ENCODE peak calls at places on chromosomes 16 and 17, in eight cellular contexts. C is K562, X is HL-60, F is GM12878, W is HCT116, R is HepG2, P is GM23338, E is Panc1. G is an unnamed sample.

GRCh38 chr16:47774661-47775060 is 313.5 kb downstream of the PHKB start:
- DNase-seq in C (no peak), X (no peak), F (no peak), W (no peak), R (peak; percentile 67), P (peak; percentile 55), E (no peak), G (no peak)

GRCh38 chr16:22668318-22668717 is 145.6 kb upstream of the HS3ST2 start:
- DNase-seq in C (no peak), X (no peak), F (no peak), W (no peak), R (no peak), P (no peak), E (no peak), G (no peak)

GRCh38 chr17:47197821-47198220 is 8.7 kb upstream of the CDC27 start:
- DNase-seq in C (no peak), X (no peak), F (no peak), W (no peak), R (no peak), P (no peak), E (no peak), G (no peak)

GRCh38 chr17:39261286-39261685 is 35.5 kb upstream of the STAC2 start:
- DNase-seq in C (peak; percentile 76), X (peak; percentile 27), F (no peak), W (no peak), R (no peak), P (peak; percentile 84), E (no peak), G (no peak)

GRCh38 chr16:4733747-4734062 is 366 bp downstream of the ANKS3 start:
- DNase-seq in C (no peak), X (no peak), F (no peak), W (no peak), R (no peak), P (no peak), E (no peak), G (peak; percentile 61)

GRCh38 chr16:880471-881171 is 80.1 kb upstream of the GNG13 start:
- DNase-seq in C (no peak), X (no peak), F (no peak), W (no peak), R (no peak), P (no peak), E (no peak), G (no peak)

GRCh38 chr17:40319651-40320550 is 10.9 kb downstream of the RARA start:
- DNase-seq in C (no peak), X (peak; percentile 52), F (no peak), W (no peak), R (no peak), P (no peak), E (no peak), G (peak; percentile 17)

GRCh38 chr17:7650509-7651096 is at the start of gene ATP1B2:
- DNase-seq in C (peak; percentile 94), X (no peak), F (no peak), W (no peak), R (peak; percentile 67), P (peak; percentile 99), E (no peak), G (peak; percentile 95)

GRCh38 chr17:79237448-79238053 is 162.9 kb downstream of the ENGASE start:
- DNase-seq in C (no peak), X (no peak), F (no peak), W (no peak), R (no peak), P (no peak), E (no peak), G (no peak)

GRCh38 chr16:85832578-85833539 is 33.4 kb downstream of the COX4I1 start:
- DNase-seq in C (no peak), X (peak; percentile 11), F (no peak), W (no peak), R (no peak), P (no peak), E (no peak), G (no peak)

GRCh38 chr17:81306491-81306890 is 11.4 kb upstream of the SLC38A10 start:
- DNase-seq in C (no peak), X (no peak), F (no peak), W (no peak), R (no peak), P (no peak), E (no peak), G (no peak)

GRCh38 chr17:74259667-74260524 is 14.1 kb upstream of the DNAI2 start:
- DNase-seq in C (no peak), X (no peak), F (no peak), W (no peak), R (no peak), P (peak; percentile 45), E (no peak), G (peak; percentile 56)

GRCh38 chr16:4501071-4501478 is 24.9 kb downstream of the HMOX2 start:
- DNase-seq in C (no peak), X (no peak), F (no peak), W (no peak), R (peak; percentile 41), P (no peak), E (no peak), G (no peak)

GRCh38 chr16:70738083-70738977 is 52.5 kb upstream of the MTSS2 start:
- DNase-seq in C (peak; percentile 77), X (peak; percentile 77), F (no peak), W (no peak), R (peak; percentile 79), P (peak; percentile 81), E (no peak), G (peak; percentile 81)

GRCh38 chr17:8053600-8053999 is 14.7 kb downstream of the ALOX15B start:
- DNase-seq in C (no peak), X (no peak), F (no peak), W (no peak), R (no peak), P (no peak), E (no peak), G (no peak)

GRCh38 chr17:63950940-63951907 is 19.1 kb upstream of the CD79B start:
- DNase-seq in C (peak; percentile 45), X (peak; percentile 4), F (no peak), W (peak; percentile 58), R (peak; percentile 62), P (peak; percentile 74), E (peak; percentile 8), G (no peak)

GRCh38 chr17:81057079-81057730 is 22.3 kb downstream of the BAIAP2 start:
- DNase-seq in C (peak; percentile 90), X (no peak), F (no peak), W (no peak), R (no peak), P (no peak), E (no peak), G (peak; percentile 84)

GRCh38 chr17:30210366-30210765 is 25.1 kb downstream of the SLC6A4 start:
- DNase-seq in C (no peak), X (no peak), F (no peak), W (no peak), R (no peak), P (no peak), E (no peak), G (no peak)

GRCh38 chr16:12219992-12220391 is 243.5 kb downstream of the SNX29 start:
- DNase-seq in C (no peak), X (no peak), F (no peak), W (no peak), R (no peak), P (no peak), E (no peak), G (no peak)

GRCh38 chr17:58823051-58823525 is 67.4 kb downstream of the PPM1E start:
- DNase-seq in C (no peak), X (no peak), F (no peak), W (no peak), R (no peak), P (no peak), E (no peak), G (no peak)

GRCh38 chr17:58818654-58819053 is 63.0 kb downstream of the PPM1E start:
- DNase-seq in C (no peak), X (no peak), F (no peak), W (no peak), R (no peak), P (no peak), E (no peak), G (no peak)

GRCh38 chr17:58822148-58823050 is 66.7 kb downstream of the PPM1E start:
- DNase-seq in C (no peak), X (no peak), F (no peak), W (no peak), R (no peak), P (no peak), E (no peak), G (peak; percentile 40)
- TF ChIP-seq REST in C (no peak), X (no peak), F (no peak), W (no peak), R (no peak), P (no peak), E (no peak), G (no peak)

DNA sequence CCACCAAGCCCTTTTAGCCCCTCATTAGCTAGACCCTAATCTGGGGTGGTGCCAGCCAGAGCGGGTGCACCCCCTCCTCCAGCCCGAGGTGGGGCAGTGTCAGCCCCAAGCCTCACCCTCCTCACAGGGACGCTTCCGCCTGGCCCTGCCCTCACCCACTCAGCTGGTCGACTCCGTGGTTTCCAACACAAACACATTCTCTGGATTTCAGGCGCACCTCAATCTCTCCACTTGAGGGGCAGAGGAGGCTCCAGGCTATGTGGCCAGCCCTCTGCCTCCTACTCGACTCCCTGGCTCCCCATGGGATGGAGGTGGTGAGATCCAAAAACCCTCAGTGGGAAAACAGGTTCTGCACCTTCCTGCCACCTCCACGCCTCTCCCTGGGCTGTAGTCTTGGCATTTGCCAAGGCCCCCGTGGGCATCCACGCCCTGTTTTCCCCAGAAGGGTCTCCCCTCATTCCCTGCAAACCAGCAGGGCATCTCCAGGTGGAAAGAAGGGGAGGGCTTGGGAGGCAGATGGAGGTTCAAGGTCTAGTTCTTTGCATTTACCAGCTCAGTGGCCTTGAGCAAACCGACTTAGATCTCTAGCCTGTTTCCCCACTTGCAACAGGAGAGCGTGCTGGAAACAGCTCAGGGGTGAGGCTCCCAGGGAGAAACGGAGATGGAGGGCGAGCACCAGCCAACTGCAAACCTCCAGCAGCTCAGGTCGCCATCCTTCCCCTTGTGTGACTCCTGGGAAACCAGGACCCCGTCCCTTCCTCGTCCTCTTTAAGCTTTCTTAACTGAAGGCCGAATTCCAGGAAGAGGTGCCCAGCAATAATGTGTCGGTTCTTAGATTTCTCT is 1.7 kb downstream of the EMP2 start:
- DNase-seq in C (no peak), X (no peak), F (no peak), W (no peak), R (peak; percentile 74), P (no peak), E (no peak), G (no peak)
- TF ChIP-seq POLR2AphosphoS5 in C (no peak), X (no peak), F (no peak), W (no peak), R (peak; percentile 60), P (no peak), E (no peak), G (no peak)

GRCh38 chr16:3400779-3401688 is at the start of the genes ZNF174 and ZSCAN32:
- DNase-seq in C (peak; percentile 98), X (peak; percentile 100), F (peak; percentile 99), W (peak; percentile 97), R (peak; percentile 98), P (peak; percentile 99), E (peak; percentile 99), G (peak; percentile 100)

GRCh38 chr16:3400446-3400778 is 392 bp downstream of the ZSCAN32 start:
- DNase-seq in C (no peak), X (no peak), F (no peak), W (no peak), R (no peak), P (no peak), E (no peak), G (no peak)

GRCh38 chr16:3401719-3402397 is 843 bp downstream of the ZNF174 start:
- DNase-seq in C (peak; percentile 51), X (peak; percentile 3), F (no peak), W (no peak), R (peak; percentile 18), P (peak; percentile 51), E (no peak), G (peak; percentile 55)
- TF ChIP-seq REST in C (no peak), X (no peak), F (no peak), W (no peak), R (no peak), P (no peak), E (no peak), G (no peak)

GRCh38 chr16:68070811-68071546 is 14.2 kb upstream of the NFATC3 start:
- DNase-seq in C (no peak), X (no peak), F (no peak), W (no peak), R (no peak), P (no peak), E (no peak), G (no peak)
- TF ChIP-seq POLR2AphosphoS5 in C (no peak), X (no peak), F (no peak), W (no peak), R (no peak), P (no peak), E (no peak), G (no peak)